ENCODE peak calls at places on chromosome 18, in nine cellular contexts. I is right cardiac atrium; X is T-helper 9 cell; H is uterus; U is C1 segment of cervical spinal cord; T is adrenal gland; O is brain microvascular endothelial cell; W is AG04450; V is stimulated activated CD4-positive, alpha-beta T cell treated with anti-CD3 and anti-CD28 coated beads, TNF-alpha, amount 100 ng/mL, for 48 hours. B is an unnamed sample.

GRCh38 chr18:25262920-25263319 is 89.0 kb downstream of the ZNF521 start:
- DNase-seq in T (no peak), I (no peak), W (no peak), O (no peak), U (no peak), X (no peak), H (no peak), V (no peak), B (no peak)

GRCh38 chr18:61334951-61335736 is 1.9 kb downstream of the CDH20 start:
- DNase-seq in V (no peak), W (no peak), H (no peak), U (peak; percentile 55), T (no peak), I (no peak), X (no peak), O (no peak), B (no peak)

GRCh38 chr18:55316615-55317184 is 271.3 kb downstream of the TCF4 start:
- DNase-seq in I (no peak), X (no peak), O (no peak), U (no peak), H (no peak), V (no peak), T (no peak), W (no peak), B (no peak)

GRCh38 chr18:76458522-76459311 is 36.3 kb downstream of the ZNF516 start:
- DNase-seq in V (no peak), H (no peak), T (peak; percentile 22), X (no peak), O (no peak), U (no peak), I (no peak), W (no peak), B (no peak)

GRCh38 chr18:72973831-72974230 is 106.0 kb upstream of the NETO1 start:
- DNase-seq in O (no peak), V (no peak), W (no peak), I (no peak), X (no peak), T (no peak), H (no peak), U (no peak), B (no peak)

GRCh38 chr18:75694292-75694691 is 266.8 kb upstream of the SMIM21 start:
- DNase-seq in W (no peak), O (no peak), X (no peak), I (no peak), H (no peak), T (no peak), U (no peak), V (no peak), B (no peak)

GRCh38 chr18:22822841-22823508 is 110.2 kb upstream of the RBBP8 start:
- DNase-seq in V (no peak), X (no peak), H (no peak), W (no peak), O (no peak), T (no peak), I (no peak), U (no peak), B (no peak)

GRCh38 chr18:23573948-23574431 is 12.3 kb downstream of the NPC1 start:
- DNase-seq in X (peak; percentile 10), I (no peak), U (no peak), T (peak; percentile 88), W (no peak), O (peak; percentile 55), V (no peak), H (peak; percentile 27), B (no peak)

GRCh38 chr18:2891526-2892431 is 45.0 kb downstream of the EMILIN2 start:
- DNase-seq in U (no peak), W (no peak), I (no peak), X (no peak), H (peak; percentile 8), T (no peak), O (peak; percentile 44), V (no peak), B (peak; percentile 17)

GRCh38 chr18:34492652-34493051 is 217.4 kb upstream of the DTNA start:
- DNase-seq in W (no peak), T (no peak), I (no peak), U (no peak), X (no peak), H (no peak), V (no peak), O (no peak), B (no peak)

GRCh38 chr18:74248189-74248975 is 43.4 kb downstream of the CYB5A start:
- DNase-seq in X (no peak), U (no peak), O (no peak), I (no peak), H (no peak), W (no peak), V (no peak), T (no peak), B (no peak)

GRCh38 chr18:13597068-13597467 is 129.3 kb downstream of the FAM210A start:
- DNase-seq in H (no peak), O (no peak), X (no peak), V (no peak), I (no peak), T (no peak), U (no peak), W (no peak), B (no peak)

B was measured in left colon.